ENCODE peak calls at places on chromosome 21, in ten cellular contexts. One of them, this sample, is unnamed.

GRCh38 chr21:15601390-15601789 is 128.4 kb upstream of the USP25 start:
- DNase-seq in cardiac muscle cell: no peak
- DNase-seq in HTR-8/SVneo: no peak
- DNase-seq in right cardiac atrium: no peak
- DNase-seq in epithelial cell of esophagus: no peak
- DNase-seq in NCI-H1092 treated with DMSO at 0.1 percent for 48 hours: no peak
- DNase-seq in IMR-90: no peak
- DNase-seq in AG20443: no peak
- DNase-seq in astrocyte: no peak
- DNase-seq in T follicular helper cell: no peak
- DNase-seq in this sample: no peak

GRCh38 chr21:41774467-41775151 is 7.8 kb upstream of the RIPK4 start:
- DNase-seq in T follicular helper cell: no peak
- DNase-seq in NCI-H1092 treated with DMSO at 0.1 percent for 48 hours: no peak
- DNase-seq in right cardiac atrium: no peak
- DNase-seq in AG20443: no peak
- DNase-seq in HTR-8/SVneo: no peak
- DNase-seq in IMR-90: no peak
- DNase-seq in astrocyte: no peak
- DNase-seq in cardiac muscle cell: no peak
- DNase-seq in epithelial cell of esophagus: no peak
- DNase-seq in this sample: no peak

GRCh38 chr21:26115346-26115745 is 55.2 kb downstream of the APP start:
- DNase-seq in HTR-8/SVneo: no peak
- DNase-seq in T follicular helper cell: no peak
- DNase-seq in NCI-H1092 treated with DMSO at 0.1 percent for 48 hours: peak
- DNase-seq in astrocyte: no peak
- DNase-seq in AG20443: no peak
- DNase-seq in right cardiac atrium: no peak
- DNase-seq in epithelial cell of esophagus: peak
- DNase-seq in IMR-90: no peak
- DNase-seq in cardiac muscle cell: peak
- DNase-seq in this sample: no peak

GRCh38 chr21:14545906-14546480 is at the start of gene SAMSN1:
- DNase-seq in right cardiac atrium: peak
- DNase-seq in NCI-H1092 treated with DMSO at 0.1 percent for 48 hours: no peak
- DNase-seq in IMR-90: no peak
- DNase-seq in AG20443: no peak
- DNase-seq in epithelial cell of esophagus: no peak
- DNase-seq in HTR-8/SVneo: no peak
- DNase-seq in cardiac muscle cell: peak
- DNase-seq in astrocyte: no peak
- DNase-seq in T follicular helper cell: peak
- DNase-seq in this sample: no peak

GRCh38 chr21:45864436-45864835 is 117.1 kb upstream of the COL6A1 start:
- DNase-seq in NCI-H1092 treated with DMSO at 0.1 percent for 48 hours: no peak
- DNase-seq in AG20443: peak
- DNase-seq in astrocyte: peak
- DNase-seq in HTR-8/SVneo: no peak
- DNase-seq in IMR-90: peak
- DNase-seq in right cardiac atrium: no peak
- DNase-seq in cardiac muscle cell: peak
- DNase-seq in T follicular helper cell: no peak
- DNase-seq in epithelial cell of esophagus: no peak
- DNase-seq in this sample: no peak

GRCh38 chr21:17709266-17709611 is 96.5 kb upstream of the BTG3 start:
- DNase-seq in cardiac muscle cell: no peak
- DNase-seq in AG20443: no peak
- DNase-seq in epithelial cell of esophagus: no peak
- DNase-seq in HTR-8/SVneo: no peak
- DNase-seq in T follicular helper cell: no peak
- DNase-seq in IMR-90: no peak
- DNase-seq in right cardiac atrium: no peak
- DNase-seq in astrocyte: no peak
- DNase-seq in NCI-H1092 treated with DMSO at 0.1 percent for 48 hours: no peak
- DNase-seq in this sample: no peak

GRCh38 chr21:14862794-14863720 is 201.7 kb downstream of the NRIP1 start:
- DNase-seq in T follicular helper cell: no peak
- DNase-seq in AG20443: peak
- DNase-seq in IMR-90: peak
- DNase-seq in HTR-8/SVneo: no peak
- DNase-seq in cardiac muscle cell: peak
- DNase-seq in epithelial cell of esophagus: peak
- DNase-seq in astrocyte: no peak
- DNase-seq in NCI-H1092 treated with DMSO at 0.1 percent for 48 hours: peak
- DNase-seq in right cardiac atrium: no peak
- DNase-seq in this sample: peak

GRCh38 chr21:44265734-44266270 is 4.1 kb upstream of the DNMT3L start:
- DNase-seq in T follicular helper cell: no peak
- DNase-seq in astrocyte: no peak
- DNase-seq in IMR-90: no peak
- DNase-seq in AG20443: no peak
- DNase-seq in HTR-8/SVneo: no peak
- DNase-seq in epithelial cell of esophagus: no peak
- DNase-seq in right cardiac atrium: peak
- DNase-seq in cardiac muscle cell: no peak
- DNase-seq in NCI-H1092 treated with DMSO at 0.1 percent for 48 hours: no peak
- DNase-seq in this sample: no peak

GRCh38 chr21:29730281-29730680 is 209.5 kb downstream of the GRIK1 start:
- DNase-seq in IMR-90: no peak
- DNase-seq in AG20443: no peak
- DNase-seq in T follicular helper cell: no peak
- DNase-seq in astrocyte: peak
- DNase-seq in right cardiac atrium: no peak
- DNase-seq in HTR-8/SVneo: no peak
- DNase-seq in epithelial cell of esophagus: no peak
- DNase-seq in NCI-H1092 treated with DMSO at 0.1 percent for 48 hours: no peak
- DNase-seq in cardiac muscle cell: no peak
- DNase-seq in this sample: no peak

GRCh38 chr21:35102488-35103407 is 53.6 kb upstream of the RUNX1 start:
- DNase-seq in HTR-8/SVneo: no peak
- DNase-seq in NCI-H1092 treated with DMSO at 0.1 percent for 48 hours: no peak
- DNase-seq in T follicular helper cell: peak
- DNase-seq in astrocyte: no peak
- DNase-seq in IMR-90: peak
- DNase-seq in cardiac muscle cell: peak
- DNase-seq in right cardiac atrium: peak
- DNase-seq in AG20443: no peak
- DNase-seq in epithelial cell of esophagus: no peak
- DNase-seq in this sample: no peak

GRCh38 chr21:24045775-24046215 is 1561.5 kb downstream of the MRPL39 start:
- DNase-seq in NCI-H1092 treated with DMSO at 0.1 percent for 48 hours: peak
- DNase-seq in T follicular helper cell: no peak
- DNase-seq in HTR-8/SVneo: peak
- DNase-seq in cardiac muscle cell: peak
- DNase-seq in astrocyte: peak
- DNase-seq in IMR-90: peak
- DNase-seq in AG20443: no peak
- DNase-seq in epithelial cell of esophagus: no peak
- DNase-seq in right cardiac atrium: peak
- DNase-seq in this sample: peak

GRCh38 chr21:20971296-20971921 is 26.8 kb upstream of the NCAM2 start:
- DNase-seq in astrocyte: peak
- DNase-seq in T follicular helper cell: no peak
- DNase-seq in IMR-90: peak
- DNase-seq in HTR-8/SVneo: peak
- DNase-seq in NCI-H1092 treated with DMSO at 0.1 percent for 48 hours: peak
- DNase-seq in epithelial cell of esophagus: peak
- DNase-seq in right cardiac atrium: peak
- DNase-seq in cardiac muscle cell: peak
- DNase-seq in AG20443: peak
- DNase-seq in this sample: peak

GRCh38 chr21:46168659-46169386 is 13.4 kb upstream of the FTCD start:
- DNase-seq in T follicular helper cell: no peak
- DNase-seq in epithelial cell of esophagus: no peak
- DNase-seq in AG20443: no peak
- DNase-seq in NCI-H1092 treated with DMSO at 0.1 percent for 48 hours: no peak
- DNase-seq in right cardiac atrium: no peak
- DNase-seq in IMR-90: no peak
- DNase-seq in HTR-8/SVneo: no peak
- DNase-seq in cardiac muscle cell: no peak
- DNase-seq in astrocyte: no peak
- DNase-seq in this sample: no peak

GRCh38 chr21:41953831-41954653 is at the start of gene C2CD2:
- DNase-seq in AG20443: peak
- DNase-seq in T follicular helper cell: no peak
- DNase-seq in cardiac muscle cell: peak
- DNase-seq in astrocyte: peak
- DNase-seq in HTR-8/SVneo: peak
- DNase-seq in epithelial cell of esophagus: peak
- DNase-seq in NCI-H1092 treated with DMSO at 0.1 percent for 48 hours: no peak
- DNase-seq in right cardiac atrium: peak
- DNase-seq in IMR-90: peak
- DNase-seq in this sample: peak

GRCh38 chr21:42127164-42128125 is 56.3 kb downstream of the UMODL1 start:
- DNase-seq in right cardiac atrium: no peak
- DNase-seq in HTR-8/SVneo: no peak
- DNase-seq in NCI-H1092 treated with DMSO at 0.1 percent for 48 hours: no peak
- DNase-seq in T follicular helper cell: no peak
- DNase-seq in cardiac muscle cell: no peak
- DNase-seq in IMR-90: no peak
- DNase-seq in epithelial cell of esophagus: no peak
- DNase-seq in astrocyte: no peak
- DNase-seq in AG20443: no peak
- DNase-seq in this sample: no peak

GRCh38 chr21:27703806-27704205 is 736.9 kb upstream of the ADAMTS5 start:
- DNase-seq in epithelial cell of esophagus: no peak
- DNase-seq in HTR-8/SVneo: no peak
- DNase-seq in T follicular helper cell: no peak
- DNase-seq in astrocyte: no peak
- DNase-seq in NCI-H1092 treated with DMSO at 0.1 percent for 48 hours: no peak
- DNase-seq in IMR-90: no peak
- DNase-seq in right cardiac atrium: no peak
- DNase-seq in cardiac muscle cell: no peak
- DNase-seq in AG20443: peak
- DNase-seq in this sample: no peak

GRCh38 chr21:37917612-37918011 is 1.4 kb upstream of the KCNJ6 start:
- DNase-seq in epithelial cell of esophagus: peak
- DNase-seq in right cardiac atrium: no peak
- DNase-seq in IMR-90: peak
- DNase-seq in HTR-8/SVneo: no peak
- DNase-seq in cardiac muscle cell: peak
- DNase-seq in NCI-H1092 treated with DMSO at 0.1 percent for 48 hours: no peak
- DNase-seq in T follicular helper cell: no peak
- DNase-seq in astrocyte: peak
- DNase-seq in AG20443: no peak
- DNase-seq in this sample: no peak

GRCh38 chr21:42574234-42575027 is 60.8 kb downstream of the SLC37A1 start:
- DNase-seq in cardiac muscle cell: peak
- DNase-seq in HTR-8/SVneo: peak
- DNase-seq in epithelial cell of esophagus: no peak
- DNase-seq in NCI-H1092 treated with DMSO at 0.1 percent for 48 hours: no peak
- DNase-seq in T follicular helper cell: no peak
- DNase-seq in IMR-90: peak
- DNase-seq in astrocyte: no peak
- DNase-seq in right cardiac atrium: no peak
- DNase-seq in AG20443: peak
- DNase-seq in this sample: no peak

GRCh38 chr21:41956926-41957729 is 3.3 kb upstream of the C2CD2 start:
- DNase-seq in IMR-90: peak
- DNase-seq in HTR-8/SVneo: no peak
- DNase-seq in cardiac muscle cell: peak
- DNase-seq in NCI-H1092 treated with DMSO at 0.1 percent for 48 hours: no peak
- DNase-seq in astrocyte: peak
- DNase-seq in right cardiac atrium: no peak
- DNase-seq in T follicular helper cell: no peak
- DNase-seq in epithelial cell of esophagus: peak
- DNase-seq in AG20443: peak
- DNase-seq in this sample: no peak

GRCh38 chr21:45549670-45550463 is 7.6 kb upstream of the SLC19A1 start:
- DNase-seq in HTR-8/SVneo: no peak
- DNase-seq in NCI-H1092 treated with DMSO at 0.1 percent for 48 hours: no peak
- DNase-seq in astrocyte: no peak
- DNase-seq in cardiac muscle cell: no peak
- DNase-seq in T follicular helper cell: no peak
- DNase-seq in right cardiac atrium: peak
- DNase-seq in IMR-90: no peak
- DNase-seq in AG20443: no peak
- DNase-seq in epithelial cell of esophagus: no peak
- DNase-seq in this sample: no peak

GRCh38 chr21:39503138-39503762 is 51.5 kb downstream of the SH3BGR start:
- DNase-seq in right cardiac atrium: no peak
- DNase-seq in T follicular helper cell: no peak
- DNase-seq in HTR-8/SVneo: no peak
- DNase-seq in NCI-H1092 treated with DMSO at 0.1 percent for 48 hours: no peak
- DNase-seq in AG20443: no peak
- DNase-seq in astrocyte: no peak
- DNase-seq in cardiac muscle cell: no peak
- DNase-seq in epithelial cell of esophagus: no peak
- DNase-seq in IMR-90: no peak
- DNase-seq in this sample: no peak

GRCh38 chr21:36841866-36842265 is 124.6 kb downstream of the HLCS start:
- DNase-seq in IMR-90: peak
- DNase-seq in right cardiac atrium: no peak
- DNase-seq in HTR-8/SVneo: no peak
- DNase-seq in NCI-H1092 treated with DMSO at 0.1 percent for 48 hours: no peak
- DNase-seq in epithelial cell of esophagus: peak
- DNase-seq in cardiac muscle cell: no peak
- DNase-seq in astrocyte: peak
- DNase-seq in AG20443: no peak
- DNase-seq in T follicular helper cell: no peak
- DNase-seq in this sample: no peak

GRCh38 chr21:15669247-15669646 is 60.5 kb upstream of the USP25 start:
- DNase-seq in HTR-8/SVneo: no peak
- DNase-seq in IMR-90: peak
- DNase-seq in AG20443: peak
- DNase-seq in T follicular helper cell: no peak
- DNase-seq in NCI-H1092 treated with DMSO at 0.1 percent for 48 hours: no peak
- DNase-seq in cardiac muscle cell: peak
- DNase-seq in astrocyte: peak
- DNase-seq in epithelial cell of esophagus: no peak
- DNase-seq in right cardiac atrium: no peak
- DNase-seq in this sample: no peak

GRCh38 chr21:29704719-29705118 is 235.1 kb downstream of the GRIK1 start:
- DNase-seq in epithelial cell of esophagus: no peak
- DNase-seq in astrocyte: peak
- DNase-seq in cardiac muscle cell: peak
- DNase-seq in NCI-H1092 treated with DMSO at 0.1 percent for 48 hours: no peak
- DNase-seq in right cardiac atrium: no peak
- DNase-seq in HTR-8/SVneo: no peak
- DNase-seq in IMR-90: peak
- DNase-seq in T follicular helper cell: no peak
- DNase-seq in AG20443: no peak
- DNase-seq in this sample: no peak